ENCODE peak calls at places on chromosomes 6 and 20, in six cellular contexts. J is uterus, Y is A673, G is thoracic aorta, W is heart right ventricle, V is mucosa of descending colon. Q is an unnamed sample.

GRCh38 chr6:108735991-108736345 is 112.3 kb upstream of the ARMC2 start:
- DNase-seq in J (no peak), Y (no peak), G (no peak), W (no peak), V (peak; percentile 43), Q (no peak)

GRCh38 chr20:62704341-62704948 is 4.2 kb upstream of the NTSR1 start:
- DNase-seq in J (peak; percentile 80), Y (peak; percentile 82), G (peak; percentile 41), W (peak; percentile 86), V (peak; percentile 73), Q (peak; percentile 88)

GRCh38 chr6:139721924-139722323 is 347.5 kb upstream of the CITED2 start:
- DNase-seq in J (no peak), Y (no peak), G (no peak), W (no peak), V (no peak), Q (no peak)

GRCh38 chr6:129314575-129314974 is 395.4 kb downstream of the ARHGAP18 start:
- DNase-seq in J (no peak), Y (no peak), G (no peak), W (no peak), V (no peak), Q (no peak)

GRCh38 chr20:3213226-3213625 is 3.9 kb downstream of the ITPA start:
- DNase-seq in J (no peak), Y (no peak), G (no peak), W (no peak), V (no peak), Q (no peak)

GRCh38 chr6:21061892-21062291 is 527.6 kb downstream of the CDKAL1 start:
- DNase-seq in J (no peak), Y (no peak), G (no peak), W (no peak), V (no peak), Q (no peak)

GRCh38 chr6:63347599-63347998 is 27.8 kb upstream of the LGSN start:
- DNase-seq in J (no peak), Y (no peak), G (no peak), W (no peak), V (no peak), Q (peak; percentile 73)

GRCh38 chr6:15137086-15137485 is 108.8 kb upstream of the JARID2 start:
- DNase-seq in J (no peak), Y (no peak), G (no peak), W (no peak), V (no peak), Q (no peak)

GRCh38 chr20:46348231-46348803 is 40.0 kb upstream of the CDH22 start:
- DNase-seq in J (no peak), Y (peak; percentile 30), G (no peak), W (no peak), V (no peak), Q (peak; percentile 29)

GRCh38 chr6:68052234-68052633 is 582.8 kb upstream of the ADGRB3 start:
- DNase-seq in J (no peak), Y (no peak), G (no peak), W (no peak), V (no peak), Q (no peak)

GRCh38 chr20:8305449-8305978 is 173.4 kb downstream of the PLCB1 start:
- DNase-seq in J (peak; percentile 15), Y (peak; percentile 64), G (no peak), W (peak; percentile 9), V (peak; percentile 77), Q (peak; percentile 64)

GRCh38 chr6:51818520-51819022 is 268.8 kb downstream of the PKHD1 start:
- DNase-seq in J (no peak), Y (no peak), G (no peak), W (no peak), V (no peak), Q (no peak)

GRCh38 chr6:150369408-150369807 is 596 bp downstream of the IYD start:
- DNase-seq in J (no peak), Y (no peak), G (no peak), W (no peak), V (no peak), Q (no peak)

GRCh38 chr20:58850693-58851174 is at the start of gene GNAS-AS1:
- DNase-seq in J (peak; percentile 80), Y (peak; percentile 93), G (no peak), W (peak; percentile 87), V (peak; percentile 75), Q (peak; percentile 88)
- H3K4me3 ChIP-seq in J (peak within 1 kb of the TSS; percentile 18), Y (peak within 1 kb of the TSS; percentile 67), G (peak within 1 kb of the TSS; percentile 60), W (peak within 1 kb of the TSS; percentile 53), V (no peak within 1 kb of the TSS), Q (peak within 1 kb of the TSS; percentile 76)

DNA sequence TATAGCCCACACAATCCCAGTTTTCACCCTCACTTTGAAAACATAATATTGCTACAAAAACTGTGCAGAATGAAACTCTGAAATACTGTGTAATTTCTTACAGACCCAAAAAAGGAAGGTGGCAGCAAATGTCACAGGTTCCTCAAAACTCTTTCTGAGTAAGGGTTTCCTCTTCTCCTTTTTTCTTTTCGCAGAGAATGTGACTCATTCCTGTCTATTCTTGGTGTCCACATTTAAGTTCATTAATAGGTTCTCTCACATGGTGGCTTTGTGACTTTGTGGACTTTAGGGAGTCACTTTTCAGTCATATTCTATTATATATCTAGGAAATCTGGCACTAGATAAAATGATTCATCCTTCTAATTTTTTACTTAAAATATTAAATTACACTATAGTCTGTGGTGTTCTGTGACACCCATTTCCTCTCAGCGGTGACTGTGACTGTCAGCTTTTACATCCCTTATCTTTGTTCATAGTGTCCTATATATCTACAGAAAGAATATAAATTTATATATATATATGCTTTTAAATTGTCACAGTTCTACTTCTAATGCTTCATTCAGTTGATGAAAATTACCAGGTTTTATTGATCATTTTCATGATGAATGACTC is 126.8 kb upstream of the HCRTR2 start:
- DNase-seq in J (no peak), Y (peak; percentile 61), G (no peak), W (no peak), V (no peak), Q (no peak)
- TF ChIP-seq CTCF in J (no peak), Y (no peak), G (no peak), W (no peak), V (no peak), Q (no peak)

DNA sequence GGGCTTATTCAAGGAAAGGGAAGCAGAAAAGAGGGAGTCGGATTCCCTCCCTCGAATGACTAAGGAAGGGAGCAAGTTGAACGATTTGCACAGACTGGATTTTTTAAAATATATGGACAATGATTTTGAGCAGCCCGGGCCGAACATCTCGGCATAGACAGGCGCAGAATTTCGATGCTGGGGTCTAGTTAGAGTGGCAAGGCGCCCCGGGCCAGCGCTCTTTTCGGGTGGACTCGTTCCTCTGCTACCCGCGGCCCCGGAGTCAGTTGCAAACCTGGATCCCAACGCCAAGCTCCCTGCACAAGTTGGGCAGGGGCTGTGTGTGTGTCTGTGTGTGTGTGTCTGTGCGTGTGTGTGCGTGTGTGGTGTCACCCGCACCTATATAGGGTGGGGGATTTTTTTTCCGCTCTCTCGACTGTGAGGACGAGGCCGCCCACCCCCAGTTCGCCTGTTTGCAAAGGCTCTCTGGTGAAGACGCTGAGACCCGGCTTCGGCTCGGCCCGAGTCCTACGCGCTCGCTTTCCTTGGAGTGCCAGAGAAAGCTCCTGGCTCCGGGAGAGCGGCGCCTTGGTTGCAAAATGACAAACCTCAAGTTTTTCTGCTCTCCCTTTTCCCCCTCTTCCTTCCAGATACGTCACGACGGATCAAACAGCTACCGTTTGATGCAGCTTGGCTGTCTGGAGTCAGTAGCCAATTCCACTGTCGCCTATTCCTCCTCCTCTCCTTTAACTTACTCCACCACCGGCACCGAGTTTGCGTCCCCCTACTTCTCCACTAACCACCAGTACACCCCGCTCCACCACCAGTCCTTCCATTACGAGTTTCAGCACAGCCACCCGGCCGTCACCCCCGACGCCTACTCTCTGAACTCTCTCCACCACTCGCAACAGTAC is 1.4 kb downstream of the TFAP2D start:
- DNase-seq in J (no peak), Y (no peak), G (no peak), W (no peak), V (no peak), Q (no peak)
- H3K4me3 ChIP-seq in J (no peak overlapping the region), Y (no peak overlapping the region), G (no peak overlapping the region), W (no peak overlapping the region), V (no peak overlapping the region), Q (no peak overlapping the region)

DNA sequence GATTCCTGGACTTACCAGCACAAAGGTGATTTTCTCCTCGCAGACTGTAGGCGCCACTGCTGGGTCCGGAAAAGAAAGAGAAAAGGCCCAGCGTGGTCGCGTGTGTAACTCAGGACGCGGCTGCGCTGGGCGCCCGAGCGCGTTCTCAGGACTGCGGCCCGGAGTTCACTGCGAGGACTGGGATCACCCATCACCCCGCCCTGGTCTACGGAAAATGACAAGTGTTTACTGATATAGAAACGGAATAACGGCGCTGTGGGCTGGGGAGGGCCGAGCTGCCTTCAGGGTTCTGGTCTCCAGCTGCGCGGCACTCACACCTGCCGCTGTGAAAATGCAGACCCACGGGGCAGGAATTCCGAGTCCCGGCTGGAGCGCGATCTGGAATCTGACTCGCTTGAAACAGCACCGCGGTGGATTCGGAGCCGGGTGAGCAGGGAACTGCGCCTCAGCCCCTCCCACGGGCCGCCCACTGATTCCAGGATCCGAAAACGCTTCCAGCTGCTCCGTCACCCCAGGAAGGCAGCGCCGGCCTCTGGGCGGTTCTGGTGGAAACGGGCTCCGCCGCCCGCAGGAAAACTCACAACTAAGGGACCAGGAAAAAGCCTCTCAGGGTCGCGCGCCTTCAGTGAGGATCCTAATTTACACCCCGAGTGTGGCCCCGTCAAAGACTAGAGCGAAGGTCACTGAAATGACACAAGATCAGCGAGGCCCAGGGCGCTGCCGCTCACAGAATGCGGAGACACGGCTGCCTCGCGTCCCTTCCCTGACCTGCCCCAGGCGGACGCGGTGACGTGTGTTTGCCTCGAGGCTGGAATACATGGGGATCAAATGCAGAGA is 34.5 kb downstream of the HLA-A start:
- DNase-seq in J (peak; percentile 83), Y (peak; percentile 75), G (peak; percentile 71), W (peak; percentile 89), V (peak; percentile 88), Q (peak; percentile 79)
- TF ChIP-seq CTCF in J (peak; percentile 65), Y (peak; percentile 41), G (peak; percentile 23), W (peak; percentile 43), V (no peak), Q (peak; percentile 44)

DNA sequence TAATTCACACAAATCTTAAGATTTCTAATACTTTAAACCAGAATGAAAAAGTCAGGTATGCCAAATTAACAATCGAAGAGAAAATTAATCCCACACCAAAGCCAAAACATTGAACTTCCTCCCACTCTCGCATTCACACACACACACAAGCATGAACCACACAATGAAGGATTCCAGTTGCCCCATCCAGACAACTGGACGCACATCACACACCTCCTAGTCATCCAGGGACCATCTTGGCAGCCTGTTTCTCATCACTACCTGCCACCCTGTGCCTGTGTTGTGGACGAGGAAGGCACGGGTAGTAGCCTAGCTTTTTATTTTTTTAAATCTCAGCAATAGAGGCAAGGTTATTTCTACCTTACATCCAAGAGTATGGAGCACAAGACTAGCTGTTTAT is 15.2 kb downstream of the B4GALT5 start:
- DNase-seq in J (no peak), Y (no peak), G (no peak), W (no peak), V (no peak), Q (no peak)
- H3K4me3 ChIP-seq in J (no peak overlapping the region), Y (no peak overlapping the region), G (no peak overlapping the region), W (no peak overlapping the region), V (no peak overlapping the region), Q (no peak overlapping the region)

Q was measured in fibroblast of villous mesenchyme.